ENCODE peak calls at places on chromosomes 3 and 15, in six cellular contexts. X is SJSA1; Z is hippocampal formation; E is CD4-positive, alpha-beta T cell; L is neural progenitor cell; K is amniotic stem cell. I is an unnamed sample.

GRCh38 chr3:143644370-143645089 is 203.7 kb downstream of the SLC9A9 start:
- DNase-seq in L (peak; percentile 76), X (peak; percentile 45), K (peak; percentile 67), Z (peak; percentile 24), E (no peak), I (peak; percentile 57)

GRCh38 chr3:187006884-187007630 is 76.7 kb downstream of the ST6GAL1 start:
- DNase-seq in L (no peak), E (no peak), X (no peak), K (no peak), Z (no peak), I (no peak)

GRCh38 chr3:13537926-13538325 is 11.0 kb upstream of the FBLN2 start:
- DNase-seq in Z (no peak), L (no peak), K (peak; percentile 86), E (no peak), X (peak; percentile 92), I (no peak)

GRCh38 chr3:32285910-32286309 is 47.4 kb downstream of the CMTM8 start:
- DNase-seq in X (no peak), E (no peak), K (no peak), L (no peak), Z (no peak), I (no peak)

GRCh38 chr15:66796343-66796742 is 94.3 kb downstream of the SMAD6 start:
- DNase-seq in Z (no peak), X (peak; percentile 18), L (no peak), K (no peak), E (no peak), I (no peak)

GRCh38 chr15:73335471-73335870 is 33.3 kb downstream of the HCN4 start:
- DNase-seq in X (no peak), L (no peak), Z (no peak), E (no peak), K (no peak), I (no peak)

GRCh38 chr3:39409514-39410136 is 3.1 kb downstream of the RPSA start:
- DNase-seq in L (no peak), X (no peak), Z (no peak), E (no peak), K (no peak), I (no peak)

GRCh38 chr15:84824260-84824690 is 7.1 kb downstream of the ALPK3 start:
- DNase-seq in L (no peak), E (no peak), X (no peak), K (no peak), Z (peak; percentile 75), I (no peak)

GRCh38 chr3:59425942-59426341 is 376.1 kb upstream of the CFAP20DC start:
- DNase-seq in Z (no peak), E (peak; percentile 52), K (no peak), L (no peak), X (no peak), I (no peak)

GRCh38 chr3:132228923-132229322 is 88.3 kb upstream of the ACP3 start:
- DNase-seq in Z (no peak), E (no peak), K (no peak), X (no peak), L (no peak), I (no peak)

GRCh38 chr15:88542342-88542733 is 4.1 kb downstream of the DET1 start:
- DNase-seq in X (no peak), E (no peak), L (no peak), Z (no peak), K (no peak), I (no peak)

GRCh38 chr15:58185439-58185838 is 47.3 kb downstream of the AQP9 start:
- DNase-seq in X (no peak), Z (no peak), K (no peak), E (no peak), L (no peak), I (no peak)

GRCh38 chr15:63434567-63435219 is 53.0 kb upstream of the CA12 start:
- DNase-seq in E (no peak), L (no peak), Z (no peak), X (no peak), K (no peak), I (no peak)

GRCh38 chr15:66294157-66294931 is 976 bp downstream of the DIS3L start:
- DNase-seq in L (peak; percentile 16), X (peak; percentile 78), Z (no peak), K (no peak), E (no peak), I (no peak)

I was measured in brain pericyte.